ENCODE peak calls at places on chromosomes 6 and 20, in nine cellular contexts. One of them, this sample, is unnamed.

GRCh38 chr6:166488081-166488685 is 98.3 kb downstream of the RAMACL start:
- DNase-seq in transverse colon: peak
- DNase-seq in HepG2: no peak
- DNase-seq in HCT116: no peak
- DNase-seq in stomach: peak
- DNase-seq in suprapubic skin: no peak
- DNase-seq in breast epithelium: no peak
- DNase-seq in SK-N-SH: no peak
- DNase-seq in GM23338: no peak
- DNase-seq in this sample: no peak

GRCh38 chr6:152587473-152587872 is 49.7 kb downstream of the SYNE1 start:
- DNase-seq in transverse colon: no peak
- DNase-seq in HepG2: no peak
- DNase-seq in HCT116: no peak
- DNase-seq in stomach: no peak
- DNase-seq in suprapubic skin: no peak
- DNase-seq in breast epithelium: no peak
- DNase-seq in SK-N-SH: no peak
- DNase-seq in GM23338: no peak
- DNase-seq in this sample: no peak

GRCh38 chr6:38248500-38249234 is 391.1 kb downstream of the BTBD9 start:
- DNase-seq in transverse colon: no peak
- DNase-seq in HepG2: no peak
- DNase-seq in HCT116: no peak
- DNase-seq in stomach: no peak
- DNase-seq in suprapubic skin: no peak
- DNase-seq in breast epithelium: no peak
- DNase-seq in SK-N-SH: no peak
- DNase-seq in GM23338: no peak
- DNase-seq in this sample: no peak

GRCh38 chr6:150310539-150310938 is 58.3 kb upstream of the IYD start:
- DNase-seq in transverse colon: no peak
- DNase-seq in HepG2: no peak
- DNase-seq in HCT116: no peak
- DNase-seq in stomach: no peak
- DNase-seq in suprapubic skin: no peak
- DNase-seq in breast epithelium: no peak
- DNase-seq in SK-N-SH: no peak
- DNase-seq in GM23338: no peak
- DNase-seq in this sample: no peak

GRCh38 chr6:143959865-143960264 is 48.2 kb downstream of the PLAGL1 start:
- DNase-seq in transverse colon: no peak
- DNase-seq in HepG2: peak
- DNase-seq in HCT116: no peak
- DNase-seq in stomach: no peak
- DNase-seq in suprapubic skin: no peak
- DNase-seq in breast epithelium: no peak
- DNase-seq in SK-N-SH: no peak
- DNase-seq in GM23338: no peak
- DNase-seq in this sample: no peak

GRCh38 chr20:8361008-8361652 is 229.1 kb downstream of the PLCB1 start:
- DNase-seq in transverse colon: no peak
- DNase-seq in HepG2: no peak
- DNase-seq in HCT116: no peak
- DNase-seq in stomach: no peak
- DNase-seq in suprapubic skin: no peak
- DNase-seq in breast epithelium: no peak
- DNase-seq in SK-N-SH: no peak
- DNase-seq in GM23338: no peak
- DNase-seq in this sample: no peak

GRCh38 chr20:58973179-58973578 is 7.9 kb upstream of the NELFCD start:
- DNase-seq in transverse colon: no peak
- DNase-seq in HepG2: no peak
- DNase-seq in HCT116: no peak
- DNase-seq in stomach: no peak
- DNase-seq in suprapubic skin: no peak
- DNase-seq in breast epithelium: no peak
- DNase-seq in SK-N-SH: no peak
- DNase-seq in GM23338: no peak
- DNase-seq in this sample: no peak

GRCh38 chr6:32622545-32623401 is 14.4 kb upstream of the HLA-DQA1 start:
- DNase-seq in transverse colon: no peak
- DNase-seq in HepG2: peak
- DNase-seq in HCT116: no peak
- DNase-seq in stomach: no peak
- DNase-seq in suprapubic skin: no peak
- DNase-seq in breast epithelium: no peak
- DNase-seq in SK-N-SH: peak
- DNase-seq in GM23338: peak
- DNase-seq in this sample: no peak

GRCh38 chr6:72746276-72746675 is 124.4 kb downstream of the KCNQ5 start:
- DNase-seq in transverse colon: no peak
- DNase-seq in HepG2: no peak
- DNase-seq in HCT116: no peak
- DNase-seq in stomach: no peak
- DNase-seq in suprapubic skin: no peak
- DNase-seq in breast epithelium: no peak
- DNase-seq in SK-N-SH: no peak
- DNase-seq in GM23338: no peak
- DNase-seq in this sample: no peak

GRCh38 chr6:25035451-25036435 is 100.0 kb upstream of the RIPOR2 start:
- DNase-seq in transverse colon: no peak
- DNase-seq in HepG2: no peak
- DNase-seq in HCT116: no peak
- DNase-seq in stomach: no peak
- DNase-seq in suprapubic skin: no peak
- DNase-seq in breast epithelium: no peak
- DNase-seq in SK-N-SH: no peak
- DNase-seq in GM23338: no peak
- DNase-seq in this sample: no peak

GRCh38 chr6:135089901-135090300 is 35.3 kb upstream of the HBS1L start:
- DNase-seq in transverse colon: no peak
- DNase-seq in HepG2: no peak
- DNase-seq in HCT116: no peak
- DNase-seq in stomach: no peak
- DNase-seq in suprapubic skin: no peak
- DNase-seq in breast epithelium: no peak
- DNase-seq in SK-N-SH: no peak
- DNase-seq in GM23338: no peak
- DNase-seq in this sample: no peak

GRCh38 chr6:35258858-35259193 is 709 bp upstream of the ZNF76 start:
- DNase-seq in transverse colon: no peak
- DNase-seq in HepG2: peak
- DNase-seq in HCT116: peak
- DNase-seq in stomach: peak
- DNase-seq in suprapubic skin: peak
- DNase-seq in breast epithelium: no peak
- DNase-seq in SK-N-SH: peak
- DNase-seq in GM23338: peak
- DNase-seq in this sample: no peak

GRCh38 chr6:86715676-86716075 is 221.7 kb upstream of the HTR1E start:
- DNase-seq in transverse colon: no peak
- DNase-seq in HepG2: no peak
- DNase-seq in HCT116: no peak
- DNase-seq in stomach: no peak
- DNase-seq in suprapubic skin: no peak
- DNase-seq in breast epithelium: no peak
- DNase-seq in SK-N-SH: no peak
- DNase-seq in GM23338: peak
- DNase-seq in this sample: no peak

GRCh38 chr6:41367061-41367460 is 31.7 kb downstream of the NCR2 start:
- DNase-seq in transverse colon: no peak
- DNase-seq in HepG2: no peak
- DNase-seq in HCT116: no peak
- DNase-seq in stomach: no peak
- DNase-seq in suprapubic skin: no peak
- DNase-seq in breast epithelium: no peak
- DNase-seq in SK-N-SH: no peak
- DNase-seq in GM23338: no peak
- DNase-seq in this sample: no peak

GRCh38 chr6:36808634-36809033 is 30.6 kb downstream of the CPNE5 start:
- DNase-seq in transverse colon: no peak
- DNase-seq in HepG2: no peak
- DNase-seq in HCT116: no peak
- DNase-seq in stomach: no peak
- DNase-seq in suprapubic skin: no peak
- DNase-seq in breast epithelium: no peak
- DNase-seq in SK-N-SH: no peak
- DNase-seq in GM23338: no peak
- DNase-seq in this sample: no peak

GRCh38 chr6:35977308-35977707 is 47.1 kb downstream of the SLC26A8 start:
- DNase-seq in transverse colon: no peak
- DNase-seq in HepG2: no peak
- DNase-seq in HCT116: no peak
- DNase-seq in stomach: no peak
- DNase-seq in suprapubic skin: no peak
- DNase-seq in breast epithelium: no peak
- DNase-seq in SK-N-SH: no peak
- DNase-seq in GM23338: no peak
- DNase-seq in this sample: no peak

DNA sequence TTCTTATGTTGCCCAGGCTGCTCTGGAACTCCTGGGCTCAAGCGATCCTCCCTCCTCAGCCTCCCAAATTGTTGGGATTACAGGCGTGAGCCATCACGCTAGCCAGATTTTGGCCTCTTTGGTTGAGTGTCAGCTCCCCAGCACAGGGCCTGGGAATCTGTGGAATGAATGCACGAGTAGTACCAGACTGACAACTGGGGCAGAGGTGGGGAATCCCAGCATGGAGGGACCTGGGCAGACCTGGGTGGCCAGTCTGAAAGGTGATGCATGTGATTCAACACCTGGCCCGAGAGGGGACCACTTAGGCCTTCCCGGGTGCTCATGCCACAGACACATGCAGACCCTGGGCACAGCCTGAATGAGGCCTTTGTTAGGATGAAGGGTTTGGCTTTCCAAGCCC is 19.0 kb upstream of the TFAP2C start:
- DNase-seq in transverse colon: no peak
- DNase-seq in HepG2: no peak
- DNase-seq in HCT116: no peak
- DNase-seq in stomach: no peak
- DNase-seq in suprapubic skin: no peak
- DNase-seq in breast epithelium: no peak
- DNase-seq in SK-N-SH: no peak
- DNase-seq in GM23338: no peak
- DNase-seq in this sample: no peak
- TF ChIP-seq POLR2AphosphoS5 in transverse colon: no peak
- TF ChIP-seq POLR2AphosphoS5 in HepG2: no peak
- TF ChIP-seq POLR2AphosphoS5 in HCT116: no peak
- TF ChIP-seq POLR2AphosphoS5 in stomach: no peak
- TF ChIP-seq POLR2AphosphoS5 in suprapubic skin: no peak
- TF ChIP-seq POLR2AphosphoS5 in breast epithelium: no peak
- TF ChIP-seq POLR2AphosphoS5 in SK-N-SH: no peak
- TF ChIP-seq POLR2AphosphoS5 in GM23338: no peak
- TF ChIP-seq POLR2AphosphoS5 in this sample: no peak

GRCh38 chr6:19320066-19320465 is 517.1 kb upstream of the ID4 start:
- DNase-seq in transverse colon: no peak
- DNase-seq in HepG2: no peak
- DNase-seq in HCT116: no peak
- DNase-seq in stomach: no peak
- DNase-seq in suprapubic skin: no peak
- DNase-seq in breast epithelium: no peak
- DNase-seq in SK-N-SH: no peak
- DNase-seq in GM23338: no peak
- DNase-seq in this sample: peak
- H3K27ac ChIP-seq in transverse colon: no peak
- H3K27ac ChIP-seq in HepG2: no peak
- H3K27ac ChIP-seq in HCT116: no peak
- H3K27ac ChIP-seq in stomach: no peak
- H3K27ac ChIP-seq in suprapubic skin: no peak
- H3K27ac ChIP-seq in breast epithelium: peak
- H3K27ac ChIP-seq in SK-N-SH: no peak
- H3K27ac ChIP-seq in GM23338: no peak
- H3K27ac ChIP-seq in this sample: no peak

GRCh38 chr20:1720226-1720625 is 62.6 kb upstream of the SIRPG start:
- DNase-seq in transverse colon: no peak
- DNase-seq in HepG2: no peak
- DNase-seq in HCT116: no peak
- DNase-seq in stomach: no peak
- DNase-seq in suprapubic skin: no peak
- DNase-seq in breast epithelium: no peak
- DNase-seq in SK-N-SH: no peak
- DNase-seq in GM23338: no peak
- DNase-seq in this sample: no peak
- H3K4me3 ChIP-seq in transverse colon: no peak
- H3K4me3 ChIP-seq in HepG2: no peak
- H3K4me3 ChIP-seq in HCT116: no peak
- H3K4me3 ChIP-seq in stomach: no peak
- H3K4me3 ChIP-seq in suprapubic skin: no peak
- H3K4me3 ChIP-seq in breast epithelium: no peak
- H3K4me3 ChIP-seq in SK-N-SH: no peak
- H3K4me3 ChIP-seq in GM23338: no peak
- H3K4me3 ChIP-seq in this sample: no peak

GRCh38 chr6:21985904-21986303 is 310.9 kb downstream of the PRL start:
- DNase-seq in transverse colon: no peak
- DNase-seq in HepG2: no peak
- DNase-seq in HCT116: no peak
- DNase-seq in stomach: no peak
- DNase-seq in suprapubic skin: no peak
- DNase-seq in breast epithelium: no peak
- DNase-seq in SK-N-SH: no peak
- DNase-seq in GM23338: no peak
- DNase-seq in this sample: no peak

GRCh38 chr6:21984551-21984950 is 312.3 kb downstream of the PRL start:
- DNase-seq in transverse colon: no peak
- DNase-seq in HepG2: no peak
- DNase-seq in HCT116: no peak
- DNase-seq in stomach: no peak
- DNase-seq in suprapubic skin: no peak
- DNase-seq in breast epithelium: no peak
- DNase-seq in SK-N-SH: peak
- DNase-seq in GM23338: no peak
- DNase-seq in this sample: no peak

GRCh38 chr6:21984135-21984534 is 312.7 kb downstream of the PRL start:
- DNase-seq in transverse colon: no peak
- DNase-seq in HepG2: no peak
- DNase-seq in HCT116: no peak
- DNase-seq in stomach: no peak
- DNase-seq in suprapubic skin: no peak
- DNase-seq in breast epithelium: no peak
- DNase-seq in SK-N-SH: no peak
- DNase-seq in GM23338: no peak
- DNase-seq in this sample: no peak

GRCh38 chr6:21986703-21987102 is 310.1 kb downstream of the PRL start:
- DNase-seq in transverse colon: no peak
- DNase-seq in HepG2: no peak
- DNase-seq in HCT116: no peak
- DNase-seq in stomach: no peak
- DNase-seq in suprapubic skin: no peak
- DNase-seq in breast epithelium: no peak
- DNase-seq in SK-N-SH: no peak
- DNase-seq in GM23338: no peak
- DNase-seq in this sample: peak

DNA sequence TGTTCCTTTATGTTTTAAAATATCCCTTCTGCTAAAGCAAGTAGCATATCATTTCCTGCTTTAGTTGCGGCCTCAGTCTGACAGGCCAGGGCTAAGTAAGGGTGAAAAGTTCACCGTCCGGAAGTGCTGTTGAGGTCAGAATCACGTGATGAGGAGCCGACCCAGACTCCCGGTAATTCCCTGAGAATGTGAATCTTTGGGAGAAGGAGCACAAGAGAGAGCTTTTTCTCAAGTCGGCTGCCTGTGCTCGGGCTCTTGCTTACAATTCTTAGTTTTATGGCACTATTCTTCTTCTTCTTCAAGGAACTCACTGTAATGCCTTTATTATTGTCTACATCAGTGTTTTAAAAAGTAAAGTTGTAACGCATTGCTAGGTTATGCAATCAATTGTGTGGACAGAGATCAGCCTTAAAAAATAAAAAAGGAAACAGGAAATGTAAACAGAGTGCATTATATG is 309.3 kb downstream of the PRL start:
- DNase-seq in transverse colon: peak
- DNase-seq in HepG2: peak
- DNase-seq in HCT116: peak
- DNase-seq in stomach: peak
- DNase-seq in suprapubic skin: no peak
- DNase-seq in breast epithelium: peak
- DNase-seq in SK-N-SH: peak
- DNase-seq in GM23338: peak
- DNase-seq in this sample: peak
- TF ChIP-seq POLR2AphosphoS5 in transverse colon: peak
- TF ChIP-seq POLR2AphosphoS5 in HepG2: no peak
- TF ChIP-seq POLR2AphosphoS5 in HCT116: peak
- TF ChIP-seq POLR2AphosphoS5 in stomach: peak
- TF ChIP-seq POLR2AphosphoS5 in suprapubic skin: no peak
- TF ChIP-seq POLR2AphosphoS5 in breast epithelium: peak
- TF ChIP-seq POLR2AphosphoS5 in SK-N-SH: peak
- TF ChIP-seq POLR2AphosphoS5 in GM23338: no peak
- TF ChIP-seq POLR2AphosphoS5 in this sample: peak

This sample was measured in prostate gland.